ENCODE peak calls at places on chromosomes 16 and 17, in four cellular contexts. One of them, this sample, is unnamed.

GRCh38 chr17:81601525-81602120 is 35.3 kb downstream of the NPLOC4 start:
- DNase-seq in stimulated activated CD8-positive, alpha-beta memory T cell treated with anti-CD3 and anti-CD28 coated beads, Interleukin-12 subunit alpha, Interleukin-12 subunit beta, amount 100 ng/mL, for 1 hour: peak; percentile 15
- DNase-seq in C1 segment of cervical spinal cord: no peak
- DNase-seq in hepatic stellate cell: peak; percentile 73
- DNase-seq in this sample: peak; percentile 65

GRCh38 chr16:85072947-85073346 is 39.3 kb downstream of the CIBAR2 start:
- DNase-seq in stimulated activated CD8-positive, alpha-beta memory T cell treated with anti-CD3 and anti-CD28 coated beads, Interleukin-12 subunit alpha, Interleukin-12 subunit beta, amount 100 ng/mL, for 1 hour: no peak
- DNase-seq in C1 segment of cervical spinal cord: no peak
- DNase-seq in hepatic stellate cell: no peak
- DNase-seq in this sample: no peak

GRCh38 chr17:63279498-63280230 is 166.4 kb downstream of the CYB561 start:
- DNase-seq in stimulated activated CD8-positive, alpha-beta memory T cell treated with anti-CD3 and anti-CD28 coated beads, Interleukin-12 subunit alpha, Interleukin-12 subunit beta, amount 100 ng/mL, for 1 hour: no peak
- DNase-seq in C1 segment of cervical spinal cord: no peak
- DNase-seq in hepatic stellate cell: no peak
- DNase-seq in this sample: peak; percentile 60

GRCh38 chr17:65130829-65131228 is 6.3 kb upstream of the RGS9 start:
- DNase-seq in stimulated activated CD8-positive, alpha-beta memory T cell treated with anti-CD3 and anti-CD28 coated beads, Interleukin-12 subunit alpha, Interleukin-12 subunit beta, amount 100 ng/mL, for 1 hour: no peak
- DNase-seq in C1 segment of cervical spinal cord: no peak
- DNase-seq in hepatic stellate cell: no peak
- DNase-seq in this sample: no peak

GRCh38 chr16:64950262-64950661 is 171.6 kb downstream of the CDH11 start:
- DNase-seq in stimulated activated CD8-positive, alpha-beta memory T cell treated with anti-CD3 and anti-CD28 coated beads, Interleukin-12 subunit alpha, Interleukin-12 subunit beta, amount 100 ng/mL, for 1 hour: no peak
- DNase-seq in C1 segment of cervical spinal cord: no peak
- DNase-seq in hepatic stellate cell: no peak
- DNase-seq in this sample: no peak

GRCh38 chr17:78951967-78952551 is 26.9 kb upstream of the TIMP2 start:
- DNase-seq in stimulated activated CD8-positive, alpha-beta memory T cell treated with anti-CD3 and anti-CD28 coated beads, Interleukin-12 subunit alpha, Interleukin-12 subunit beta, amount 100 ng/mL, for 1 hour: no peak
- DNase-seq in C1 segment of cervical spinal cord: no peak
- DNase-seq in hepatic stellate cell: no peak
- DNase-seq in this sample: no peak

GRCh38 chr16:77838597-77839255 is 50.4 kb downstream of the VAT1L start:
- DNase-seq in stimulated activated CD8-positive, alpha-beta memory T cell treated with anti-CD3 and anti-CD28 coated beads, Interleukin-12 subunit alpha, Interleukin-12 subunit beta, amount 100 ng/mL, for 1 hour: no peak
- DNase-seq in C1 segment of cervical spinal cord: no peak
- DNase-seq in hepatic stellate cell: no peak
- DNase-seq in this sample: no peak

GRCh38 chr16:777826-778225 is 10.4 kb downstream of the RPUSD1 start:
- DNase-seq in stimulated activated CD8-positive, alpha-beta memory T cell treated with anti-CD3 and anti-CD28 coated beads, Interleukin-12 subunit alpha, Interleukin-12 subunit beta, amount 100 ng/mL, for 1 hour: no peak
- DNase-seq in C1 segment of cervical spinal cord: no peak
- DNase-seq in hepatic stellate cell: peak; percentile 53
- DNase-seq in this sample: peak; percentile 49

GRCh38 chr17:47717261-47717697 is 15.8 kb upstream of the TBX21 start:
- DNase-seq in stimulated activated CD8-positive, alpha-beta memory T cell treated with anti-CD3 and anti-CD28 coated beads, Interleukin-12 subunit alpha, Interleukin-12 subunit beta, amount 100 ng/mL, for 1 hour: no peak
- DNase-seq in C1 segment of cervical spinal cord: no peak
- DNase-seq in hepatic stellate cell: no peak
- DNase-seq in this sample: no peak

GRCh38 chr17:49576121-49576905 is 642 bp downstream of the NXPH3 start:
- DNase-seq in stimulated activated CD8-positive, alpha-beta memory T cell treated with anti-CD3 and anti-CD28 coated beads, Interleukin-12 subunit alpha, Interleukin-12 subunit beta, amount 100 ng/mL, for 1 hour: no peak
- DNase-seq in C1 segment of cervical spinal cord: no peak
- DNase-seq in hepatic stellate cell: peak; percentile 77
- DNase-seq in this sample: no peak

GRCh38 chr16:88593489-88593888 is 23.3 kb downstream of the ZC3H18 start:
- DNase-seq in stimulated activated CD8-positive, alpha-beta memory T cell treated with anti-CD3 and anti-CD28 coated beads, Interleukin-12 subunit alpha, Interleukin-12 subunit beta, amount 100 ng/mL, for 1 hour: no peak
- DNase-seq in C1 segment of cervical spinal cord: peak; percentile 36
- DNase-seq in hepatic stellate cell: no peak
- DNase-seq in this sample: no peak

GRCh38 chr16:8048433-8048832 is 541.9 kb downstream of the TMEM114 start:
- DNase-seq in stimulated activated CD8-positive, alpha-beta memory T cell treated with anti-CD3 and anti-CD28 coated beads, Interleukin-12 subunit alpha, Interleukin-12 subunit beta, amount 100 ng/mL, for 1 hour: no peak
- DNase-seq in C1 segment of cervical spinal cord: no peak
- DNase-seq in hepatic stellate cell: no peak
- DNase-seq in this sample: no peak

GRCh38 chr17:60565233-60565632 is 34.8 kb upstream of the PPM1D start:
- DNase-seq in stimulated activated CD8-positive, alpha-beta memory T cell treated with anti-CD3 and anti-CD28 coated beads, Interleukin-12 subunit alpha, Interleukin-12 subunit beta, amount 100 ng/mL, for 1 hour: no peak
- DNase-seq in C1 segment of cervical spinal cord: no peak
- DNase-seq in hepatic stellate cell: no peak
- DNase-seq in this sample: no peak

GRCh38 chr16:27310576-27311448 is 3.0 kb upstream of the IL4R start:
- DNase-seq in stimulated activated CD8-positive, alpha-beta memory T cell treated with anti-CD3 and anti-CD28 coated beads, Interleukin-12 subunit alpha, Interleukin-12 subunit beta, amount 100 ng/mL, for 1 hour: no peak
- DNase-seq in C1 segment of cervical spinal cord: no peak
- DNase-seq in hepatic stellate cell: no peak
- DNase-seq in this sample: no peak

GRCh38 chr16:71311553-71312158 is 22.5 kb upstream of the CMTR2 start:
- DNase-seq in stimulated activated CD8-positive, alpha-beta memory T cell treated with anti-CD3 and anti-CD28 coated beads, Interleukin-12 subunit alpha, Interleukin-12 subunit beta, amount 100 ng/mL, for 1 hour: no peak
- DNase-seq in C1 segment of cervical spinal cord: no peak
- DNase-seq in hepatic stellate cell: no peak
- DNase-seq in this sample: peak; percentile 14

GRCh38 chr16:25223964-25224363 is 7.2 kb downstream of the AQP8 start:
- DNase-seq in stimulated activated CD8-positive, alpha-beta memory T cell treated with anti-CD3 and anti-CD28 coated beads, Interleukin-12 subunit alpha, Interleukin-12 subunit beta, amount 100 ng/mL, for 1 hour: no peak
- DNase-seq in C1 segment of cervical spinal cord: no peak
- DNase-seq in hepatic stellate cell: no peak
- DNase-seq in this sample: no peak

GRCh38 chr16:89570342-89570923 is 5.1 kb upstream of the CPNE7 start:
- DNase-seq in stimulated activated CD8-positive, alpha-beta memory T cell treated with anti-CD3 and anti-CD28 coated beads, Interleukin-12 subunit alpha, Interleukin-12 subunit beta, amount 100 ng/mL, for 1 hour: no peak
- DNase-seq in C1 segment of cervical spinal cord: no peak
- DNase-seq in hepatic stellate cell: no peak
- DNase-seq in this sample: no peak

This sample was measured in A172.